ENCODE peak calls at places on chromosomes 1 and 21, in seven cellular contexts. Z is body of pancreas; H is astrocyte; A is uterus; D is left ventricle myocardium inferior; F is colonic mucosa; O is CD4-positive, alpha-beta memory T cell. U is an unnamed sample. For H3K36me3, the result is how much of the 10 kb centered on the place peaks cover.

GRCh38 chr1:1132928-1133750 is 17.2 kb upstream of the C1orf159 start:
- DNase-seq in Z (peak), H (no peak), A (no peak), D (peak), F (peak), O (no peak), U (no peak)

GRCh38 chr1:168918860-168919741 is 187.4 kb upstream of the ATP1B1 start:
- DNase-seq in Z (no peak), H (no peak), A (no peak), D (no peak), F (no peak), O (no peak), U (no peak)

GRCh38 chr1:49307452-49307851 is 530.8 kb upstream of the BEND5 start:
- DNase-seq in Z (no peak), H (no peak), A (no peak), D (no peak), F (no peak), O (no peak), U (no peak)

GRCh38 chr1:73800376-73800775 is 397.6 kb downstream of the LRRIQ3 start:
- DNase-seq in Z (no peak), H (peak), A (no peak), D (no peak), F (no peak), O (no peak), U (peak)

GRCh38 chr1:84379128-84379527 is 19.2 kb upstream of the DNASE2B start:
- DNase-seq in Z (no peak), H (peak), A (no peak), D (no peak), F (no peak), O (no peak), U (peak)

GRCh38 chr1:189929501-189930099 is 548.1 kb downstream of the BRINP3 start:
- DNase-seq in Z (peak), H (no peak), A (no peak), D (no peak), F (no peak), O (no peak), U (no peak)

GRCh38 chr1:234476172-234476571 is 2.8 kb downstream of the TARBP1 start:
- DNase-seq in Z (no peak), H (no peak), A (no peak), D (no peak), F (no peak), O (no peak), U (no peak)

GRCh38 chr1:208652300-208653160 is 408.3 kb upstream of the PLXNA2 start:
- DNase-seq in Z (peak), H (peak), A (peak), D (peak), F (peak), O (peak), U (peak)

GRCh38 chr1:228081578-228082259 is 789 bp upstream of the ARF1 start:
- DNase-seq in Z (no peak), H (no peak), A (no peak), D (peak), F (no peak), O (no peak), U (peak)

GRCh38 chr1:95650631-95651030 is 416.6 kb downstream of the RWDD3 start:
- DNase-seq in Z (no peak), H (no peak), A (no peak), D (no peak), F (no peak), O (no peak), U (peak)

GRCh38 chr1:30354410-30354809 is 369.0 kb downstream of the MATN1 start:
- DNase-seq in Z (no peak), H (no peak), A (no peak), D (no peak), F (no peak), O (no peak), U (no peak)

GRCh38 chr1:24901791-24902470 is 28.1 kb downstream of the RUNX3 start:
- DNase-seq in Z (no peak), H (no peak), A (peak), D (no peak), F (no peak), O (no peak), U (no peak)

GRCh38 chr1:168637350-168637991 is 61.1 kb downstream of the XCL1 start:
- DNase-seq in Z (no peak), H (no peak), A (no peak), D (no peak), F (no peak), O (no peak), U (peak)

GRCh38 chr1:43978551-43979260 is at the start of gene B4GALT2:
- DNase-seq in Z (peak), H (no peak), A (peak), D (peak), F (peak), O (no peak), U (peak)

GRCh38 chr1:31815752-31816484 is at the start of gene SPOCD1:
- DNase-seq in Z (peak), H (peak), A (peak), D (peak), F (peak), O (peak), U (peak)
- H3K27ac ChIP-seq in Z (no peak), H (no peak), A (no peak), D (no peak), F (no peak), O (no peak), U (no peak)

GRCh38 chr1:230327892-230328284 is 98.2 kb downstream of the PGBD5 start:
- DNase-seq in Z (no peak), H (peak), A (no peak), D (no peak), F (no peak), O (no peak), U (no peak)

GRCh38 chr1:230323686-230324085 is 102.4 kb downstream of the PGBD5 start:
- DNase-seq in Z (no peak), H (no peak), A (no peak), D (no peak), F (no peak), O (no peak), U (no peak)

GRCh38 chr1:230330157-230330556 is 96.0 kb downstream of the PGBD5 start:
- DNase-seq in Z (no peak), H (no peak), A (no peak), D (no peak), F (no peak), O (no peak), U (no peak)

GRCh38 chr1:230328342-230329015 is 97.7 kb downstream of the PGBD5 start:
- DNase-seq in Z (no peak), H (no peak), A (no peak), D (no peak), F (no peak), O (no peak), U (peak)

GRCh38 chr1:230326971-230327891 is 98.9 kb downstream of the PGBD5 start:
- DNase-seq in Z (no peak), H (no peak), A (no peak), D (no peak), F (no peak), O (no peak), U (peak)
- H3K36me3 ChIP-seq in Z (under half), H (under half), A (under half), D (under half), F (under half), O (under half), U (under half)

GRCh38 chr21:39453571-39454179 is 1.9 kb downstream of the SH3BGR start:
- DNase-seq in Z (no peak), H (no peak), A (no peak), D (no peak), F (no peak), O (no peak), U (no peak)

GRCh38 chr21:39452965-39453332 is 1.2 kb downstream of the SH3BGR start:
- DNase-seq in Z (no peak), H (no peak), A (no peak), D (no peak), F (no peak), O (no peak), U (no peak)

GRCh38 chr21:39452207-39452964 is 616 bp downstream of the SH3BGR start:
- DNase-seq in Z (no peak), H (peak), A (no peak), D (no peak), F (no peak), O (no peak), U (peak)

GRCh38 chr21:39456665-39457064 is 4.9 kb downstream of the SH3BGR start:
- DNase-seq in Z (no peak), H (no peak), A (no peak), D (no peak), F (no peak), O (no peak), U (peak)

DNA sequence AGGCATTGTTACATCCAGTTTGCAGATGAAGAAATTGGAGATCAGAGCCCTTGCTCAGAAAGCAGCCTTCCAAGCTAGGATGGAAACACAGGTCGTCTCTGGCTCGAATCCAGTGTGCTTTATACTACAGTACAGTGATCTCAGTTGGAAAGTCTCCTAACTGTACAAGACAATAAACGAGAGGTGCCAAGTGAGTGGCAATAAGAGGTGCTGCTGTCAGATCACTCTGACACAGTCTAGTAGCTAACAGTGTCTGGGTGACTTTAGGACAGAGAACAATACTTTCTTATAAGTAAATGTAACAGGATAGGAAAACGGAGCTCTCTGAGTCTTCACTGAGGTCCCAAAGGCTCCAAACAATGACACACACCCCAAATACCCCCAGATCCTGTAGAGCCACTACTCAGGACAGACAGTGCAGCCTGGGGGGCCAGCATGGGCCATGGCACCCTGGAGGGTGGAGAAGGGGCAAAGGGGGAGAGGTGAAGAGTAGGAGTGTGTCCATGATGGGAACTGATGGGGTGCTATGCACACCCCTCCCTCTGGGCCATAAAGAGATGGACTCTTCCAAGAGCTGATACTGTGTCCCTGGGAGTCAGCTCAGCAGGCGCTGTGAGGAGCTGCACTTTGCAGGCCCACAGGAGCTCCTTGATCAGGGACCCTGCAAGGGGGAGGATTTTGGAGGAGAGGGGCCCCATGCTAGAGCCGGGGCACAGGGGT is 3.3 kb downstream of the SH3BGR start:
- DNase-seq in Z (no peak), H (no peak), A (no peak), D (no peak), F (no peak), O (no peak), U (no peak)
- H3K27ac ChIP-seq in Z (no peak), H (no peak), A (no peak), D (peak), F (no peak), O (no peak), U (no peak)

DNA sequence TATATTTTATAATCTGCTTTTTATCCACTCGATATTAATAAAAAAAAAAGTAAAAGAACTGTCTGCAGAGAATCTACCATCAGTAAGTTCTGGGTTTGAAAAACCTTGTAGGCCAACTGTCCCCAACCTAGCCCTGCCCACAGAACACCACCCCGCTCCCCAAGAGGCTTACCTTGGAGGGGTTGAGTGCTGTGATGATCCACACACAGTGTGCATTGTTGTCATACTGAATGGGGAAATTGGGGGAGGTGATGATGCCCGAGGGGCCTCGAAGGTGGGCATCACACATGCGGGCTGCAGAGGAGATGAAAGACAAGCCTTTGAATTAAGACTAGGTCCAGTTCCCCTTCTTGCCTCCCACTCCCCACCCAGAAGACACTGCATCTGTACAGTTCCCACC is 53.3 kb upstream of the HMGB4 start:
- DNase-seq in Z (no peak), H (no peak), A (no peak), D (no peak), F (peak), O (no peak), U (no peak)
- H3K36me3 ChIP-seq in Z (under half), H (under half), A (under half), D (under half), F (under half), O (under half), U (under half)

DNA sequence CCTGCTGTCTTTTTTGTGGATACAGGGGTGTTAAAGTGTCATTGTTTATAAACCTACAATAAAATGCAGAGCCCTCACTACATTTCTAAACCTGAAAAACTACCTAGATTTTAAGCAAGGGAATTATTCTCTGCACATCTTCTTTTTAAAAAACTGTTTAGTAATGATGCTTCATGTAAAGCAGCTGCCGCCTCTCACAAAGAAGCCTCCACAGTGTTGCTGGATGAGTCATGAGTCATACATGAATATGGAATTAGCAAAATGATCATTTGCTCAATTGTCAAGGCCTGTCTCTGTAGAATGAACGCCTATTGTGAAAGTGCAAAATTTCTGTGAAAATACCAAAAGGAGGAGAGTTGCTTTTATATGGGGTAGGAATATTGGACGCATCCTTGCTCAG is 259.5 kb upstream of the CHRM3 start:
- DNase-seq in Z (no peak), H (peak), A (no peak), D (no peak), F (no peak), O (no peak), U (no peak)
- H3K27ac ChIP-seq in Z (no peak), H (no peak), A (no peak), D (no peak), F (no peak), O (no peak), U (no peak)

GRCh38 chr1:203700901-203701300 is 64.1 kb upstream of the LAX1 start:
- DNase-seq in Z (no peak), H (no peak), A (no peak), D (no peak), F (no peak), O (no peak), U (no peak)

GRCh38 chr1:203701606-203702005 is 63.4 kb upstream of the LAX1 start:
- DNase-seq in Z (no peak), H (no peak), A (no peak), D (no peak), F (no peak), O (no peak), U (no peak)

GRCh38 chr1:203704120-203704519 is 60.9 kb upstream of the LAX1 start:
- DNase-seq in Z (no peak), H (no peak), A (no peak), D (no peak), F (no peak), O (no peak), U (no peak)

GRCh38 chr1:203702130-203702577 is 62.8 kb upstream of the LAX1 start:
- DNase-seq in Z (peak), H (no peak), A (peak), D (no peak), F (peak), O (peak), U (peak)

GRCh38 chr1:203703586-203703985 is 61.4 kb upstream of the LAX1 start:
- DNase-seq in Z (no peak), H (no peak), A (no peak), D (no peak), F (no peak), O (no peak), U (no peak)
- H3K36me3 ChIP-seq in Z (under half), H (under half), A (under half), D (half or more), F (under half), O (half or more), U (half or more)